ENCODE peak calls at places on chromosomes 6 and 20, in eight cellular contexts. V is dorsolateral prefrontal cortex, D is lower lobe of right lung, I is left ventricle myocardium inferior, Z is heart left ventricle, E is uterus, P is pancreas, A is fibroblast of lung. H is an unnamed sample.

GRCh38 chr20:11777861-11778570 is 139.7 kb upstream of the BTBD3 start:
- DNase-seq in V (no peak), D (no peak), I (no peak), Z (no peak), E (no peak), P (no peak), A (peak), H (no peak)

GRCh38 chr20:60512436-60512835 is 554.2 kb downstream of the CDH26 start:
- DNase-seq in V (no peak), D (no peak), I (no peak), Z (no peak), E (no peak), P (no peak), A (peak), H (no peak)

GRCh38 chr20:59748555-59749292 is 144.4 kb downstream of the PHACTR3 start:
- DNase-seq in V (no peak), D (no peak), I (no peak), Z (no peak), E (peak), P (no peak), A (peak), H (no peak)

GRCh38 chr6:157019733-157020132 is 242.6 kb downstream of the ARID1B start:
- DNase-seq in V (no peak), D (no peak), I (no peak), Z (no peak), E (no peak), P (no peak), A (peak), H (no peak)

GRCh38 chr20:54093423-54094267 is 23.3 kb upstream of the BCAS1 start:
- DNase-seq in V (no peak), D (no peak), I (no peak), Z (no peak), E (no peak), P (no peak), A (no peak), H (no peak)

GRCh38 chr6:112618796-112619195 is 271.7 kb downstream of the RFPL4B start:
- DNase-seq in V (no peak), D (no peak), I (no peak), Z (no peak), E (no peak), P (no peak), A (peak), H (no peak)

GRCh38 chr6:162443101-162443500 is 284.5 kb downstream of the PRKN start:
- DNase-seq in V (no peak), D (no peak), I (no peak), Z (no peak), E (no peak), P (peak), A (no peak), H (no peak)

GRCh38 chr6:152233547-152234320 is 403.4 kb downstream of the SYNE1 start:
- DNase-seq in V (no peak), D (no peak), I (no peak), Z (no peak), E (no peak), P (no peak), A (no peak), H (no peak)

GRCh38 chr6:45036101-45036500 is 292.0 kb upstream of the RUNX2 start:
- DNase-seq in V (no peak), D (no peak), I (no peak), Z (no peak), E (no peak), P (no peak), A (no peak), H (no peak)

GRCh38 chr20:4720121-4720976 is 1.4 kb upstream of the PRND start:
- DNase-seq in V (peak), D (peak), I (peak), Z (peak), E (peak), P (peak), A (peak), H (peak)

GRCh38 chr20:3887870-3888614 is 1.1 kb upstream of the PANK2 start:
- DNase-seq in V (no peak), D (no peak), I (no peak), Z (peak), E (peak), P (no peak), A (peak), H (peak)

GRCh38 chr20:25178563-25179438 is 16.7 kb upstream of the ENTPD6 start:
- DNase-seq in V (no peak), D (peak), I (no peak), Z (no peak), E (peak), P (peak), A (peak), H (no peak)

GRCh38 chr6:15304337-15305078 is 58.6 kb downstream of the JARID2 start:
- DNase-seq in V (no peak), D (no peak), I (no peak), Z (no peak), E (no peak), P (no peak), A (no peak), H (no peak)

GRCh38 chr20:59242714-59243626 is 57.4 kb upstream of the EDN3 start:
- DNase-seq in V (no peak), D (no peak), I (no peak), Z (no peak), E (no peak), P (no peak), A (no peak), H (no peak)

GRCh38 chr6:141359953-141360352 is 772.8 kb upstream of the GJE1 start:
- DNase-seq in V (no peak), D (no peak), I (no peak), Z (peak), E (no peak), P (no peak), A (peak), H (peak)

GRCh38 chr6:89495961-89496535 is 63.1 kb downstream of the ANKRD6 start:
- DNase-seq in V (no peak), D (no peak), I (no peak), Z (no peak), E (no peak), P (no peak), A (no peak), H (no peak)

GRCh38 chr6:104940238-104940880 is 16.5 kb upstream of the LIN28B start:
- DNase-seq in V (no peak), D (no peak), I (no peak), Z (no peak), E (no peak), P (no peak), A (no peak), H (no peak)
- H3K4me3 ChIP-seq in V (peak), D (no peak), I (peak), Z (peak), E (no peak), P (no peak), A (no peak), H (peak)

GRCh38 chr6:146310628-146311027 is 233.0 kb upstream of the RAB32 start:
- DNase-seq in V (no peak), D (no peak), I (no peak), Z (no peak), E (no peak), P (no peak), A (no peak), H (no peak)
- H3K27ac ChIP-seq in V (no peak), D (no peak), I (no peak), Z (no peak), E (no peak), P (no peak), A (no peak), H (no peak)

GRCh38 chr6:153588328-153588727 is 450.7 kb upstream of the OPRM1 start:
- DNase-seq in V (no peak), D (no peak), I (no peak), Z (no peak), E (no peak), P (no peak), A (no peak), H (no peak)

GRCh38 chr6:153595903-153596302 is 443.1 kb upstream of the OPRM1 start:
- DNase-seq in V (no peak), D (no peak), I (no peak), Z (no peak), E (no peak), P (no peak), A (peak), H (no peak)

DNA sequence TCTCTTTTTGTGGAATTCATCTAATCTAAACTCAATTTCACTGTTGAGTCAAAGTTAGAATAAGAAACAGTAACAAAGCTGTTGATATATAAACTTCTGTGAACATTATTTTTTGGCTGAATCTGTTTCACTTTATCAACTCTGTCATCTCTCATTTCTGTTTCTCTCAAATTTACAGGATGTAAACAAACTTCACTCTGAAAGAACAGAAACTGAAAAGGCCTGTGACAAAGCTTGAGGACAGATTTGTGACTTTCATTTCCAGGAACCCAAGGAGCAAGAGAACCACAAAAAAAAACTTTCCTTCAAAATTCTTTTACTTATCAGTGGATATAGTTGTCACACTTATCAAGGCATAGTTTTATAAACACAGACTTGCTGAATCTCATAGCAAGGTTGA is 447.9 kb upstream of the OPRM1 start:
- DNase-seq in V (no peak), D (no peak), I (no peak), Z (no peak), E (no peak), P (no peak), A (no peak), H (no peak)
- H3K4me3 ChIP-seq in V (no peak), D (no peak), I (no peak), Z (no peak), E (no peak), P (no peak), A (no peak), H (no peak)

DNA sequence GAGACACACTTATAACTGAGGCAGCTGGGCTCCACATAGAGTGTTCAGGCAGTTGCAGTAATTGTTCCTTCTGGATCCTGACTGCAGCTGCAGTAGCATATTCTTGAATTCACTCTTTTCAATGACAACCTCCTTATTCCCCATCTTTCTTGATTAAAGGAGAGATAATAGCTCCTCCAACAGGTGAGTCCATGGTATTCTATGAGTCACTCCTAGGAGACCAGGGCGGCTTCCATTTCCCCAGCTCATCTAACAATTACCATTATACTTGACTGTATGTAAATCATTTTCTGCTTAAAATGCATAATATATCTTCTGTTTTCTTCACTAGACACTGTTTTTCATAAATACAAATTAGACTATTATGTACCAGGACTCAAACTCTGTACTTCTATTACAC is 62.4 kb downstream of the TENT5A start:
- DNase-seq in V (no peak), D (no peak), I (no peak), Z (no peak), E (no peak), P (no peak), A (no peak), H (no peak)
- H3K27ac ChIP-seq in V (no peak), D (no peak), I (no peak), Z (no peak), E (no peak), P (no peak), A (no peak), H (no peak)

GRCh38 chr20:62728781-62729300 is 20.2 kb downstream of the NTSR1 start:
- DNase-seq in V (no peak), D (peak), I (peak), Z (no peak), E (no peak), P (no peak), A (no peak), H (no peak)
- H3K4me3 ChIP-seq in V (no peak), D (no peak), I (no peak), Z (no peak), E (no peak), P (no peak), A (no peak), H (no peak)

DNA sequence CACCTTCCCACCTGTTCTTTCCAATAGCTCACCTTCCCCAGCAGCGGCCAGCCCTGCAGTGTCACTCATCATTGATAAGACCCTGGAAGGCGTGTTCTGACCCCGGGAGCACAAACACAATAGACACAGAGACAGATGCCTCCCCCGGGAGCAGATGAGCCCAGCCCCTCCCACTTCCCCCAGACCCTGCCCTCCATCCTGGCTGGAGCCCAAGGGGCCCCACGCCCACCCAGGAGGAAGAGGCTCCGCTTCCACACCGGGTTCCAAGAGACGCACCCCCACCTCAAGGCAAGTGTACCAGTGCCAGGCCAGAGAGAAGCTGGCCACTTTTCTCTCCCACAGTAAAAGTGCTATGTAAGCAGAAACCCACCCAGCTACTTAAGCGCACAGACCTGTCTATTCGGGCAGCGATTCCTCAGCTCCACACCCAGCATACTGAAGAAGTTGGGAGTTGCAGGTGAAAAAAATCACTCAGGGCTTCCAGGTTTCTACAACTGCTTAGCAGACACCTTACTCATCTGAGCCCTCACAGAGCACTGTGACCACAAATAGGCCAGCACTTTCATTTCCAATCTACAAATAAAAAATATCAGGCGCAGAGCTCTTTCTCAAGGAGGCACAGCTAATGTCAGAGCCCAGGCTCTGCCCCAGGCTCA is 93.4 kb upstream of the NXT1 start:
- DNase-seq in V (no peak), D (no peak), I (no peak), Z (no peak), E (no peak), P (no peak), A (no peak), H (no peak)
- H3K27ac ChIP-seq in V (no peak), D (peak), I (peak), Z (peak), E (peak), P (no peak), A (peak), H (peak)

GRCh38 chr20:49483706-49484101 is 1.2 kb upstream of the KCNB1 start:
- DNase-seq in V (no peak), D (no peak), I (no peak), Z (no peak), E (no peak), P (no peak), A (no peak), H (no peak)
- H3K4me3 ChIP-seq in V (peak), D (no peak), I (peak), Z (peak), E (peak), P (no peak), A (no peak), H (peak)

H was measured in heart right ventricle.